ENCODE peak calls at places on chromosomes 4 and X, in ten cellular contexts. One of them, this sample, is unnamed.

GRCh38 chr4:76856183-76856969 is 41.6 kb downstream of the SOWAHB start:
- DNase-seq in kidney glomerular epithelial cell: peak
- DNase-seq in nucleus accumbens: no peak
- DNase-seq in GM12892: no peak
- DNase-seq in SW 1271: no peak
- DNase-seq in ACHN: no peak
- DNase-seq in DMS153: no peak
- DNase-seq in M059J: peak
- DNase-seq in tibial artery: no peak
- DNase-seq in memory B cell: no peak
- DNase-seq in this sample: no peak

GRCh38 chr4:172830295-172830764 is 338.3 kb upstream of the GALNT7 start:
- DNase-seq in kidney glomerular epithelial cell: peak
- DNase-seq in nucleus accumbens: no peak
- DNase-seq in GM12892: no peak
- DNase-seq in SW 1271: no peak
- DNase-seq in ACHN: peak
- DNase-seq in DMS153: no peak
- DNase-seq in M059J: peak
- DNase-seq in tibial artery: no peak
- DNase-seq in memory B cell: no peak
- DNase-seq in this sample: no peak

GRCh38 chrX:19824603-19825002 is 62.8 kb downstream of the SH3KBP1 start:
- DNase-seq in kidney glomerular epithelial cell: peak
- DNase-seq in nucleus accumbens: no peak
- DNase-seq in GM12892: no peak
- DNase-seq in SW 1271: no peak
- DNase-seq in ACHN: no peak
- DNase-seq in DMS153: no peak
- DNase-seq in M059J: peak
- DNase-seq in tibial artery: no peak
- DNase-seq in memory B cell: no peak
- DNase-seq in this sample: no peak

GRCh38 chr4:110597582-110597981 is 25.3 kb downstream of the PITX2 start:
- DNase-seq in kidney glomerular epithelial cell: peak
- DNase-seq in nucleus accumbens: no peak
- DNase-seq in GM12892: no peak
- DNase-seq in SW 1271: no peak
- DNase-seq in ACHN: no peak
- DNase-seq in DMS153: no peak
- DNase-seq in M059J: peak
- DNase-seq in tibial artery: no peak
- DNase-seq in memory B cell: no peak
- DNase-seq in this sample: no peak

GRCh38 chrX:69504626-69505612 is 793 bp downstream of the NALF2 start:
- DNase-seq in kidney glomerular epithelial cell: no peak
- DNase-seq in nucleus accumbens: no peak
- DNase-seq in GM12892: no peak
- DNase-seq in SW 1271: no peak
- DNase-seq in ACHN: no peak
- DNase-seq in DMS153: no peak
- DNase-seq in M059J: no peak
- DNase-seq in tibial artery: no peak
- DNase-seq in memory B cell: no peak
- DNase-seq in this sample: peak

GRCh38 chr4:118991686-118992085 is 103.0 kb downstream of the SYNPO2 start:
- DNase-seq in kidney glomerular epithelial cell: no peak
- DNase-seq in nucleus accumbens: no peak
- DNase-seq in GM12892: no peak
- DNase-seq in SW 1271: no peak
- DNase-seq in ACHN: no peak
- DNase-seq in DMS153: no peak
- DNase-seq in M059J: no peak
- DNase-seq in tibial artery: no peak
- DNase-seq in memory B cell: no peak
- DNase-seq in this sample: no peak

GRCh38 chr4:105350859-105351494 is 122.9 kb downstream of the PPA2 start:
- DNase-seq in kidney glomerular epithelial cell: peak
- DNase-seq in nucleus accumbens: no peak
- DNase-seq in GM12892: no peak
- DNase-seq in SW 1271: no peak
- DNase-seq in ACHN: no peak
- DNase-seq in DMS153: no peak
- DNase-seq in M059J: peak
- DNase-seq in tibial artery: no peak
- DNase-seq in memory B cell: no peak
- DNase-seq in this sample: no peak

GRCh38 chrX:109049903-109050302 is 313.5 kb upstream of the IRS4 start:
- DNase-seq in kidney glomerular epithelial cell: no peak
- DNase-seq in nucleus accumbens: no peak
- DNase-seq in GM12892: no peak
- DNase-seq in SW 1271: no peak
- DNase-seq in ACHN: no peak
- DNase-seq in DMS153: no peak
- DNase-seq in M059J: no peak
- DNase-seq in tibial artery: no peak
- DNase-seq in memory B cell: no peak
- DNase-seq in this sample: no peak

GRCh38 chr4:140257461-140258305 is 103.7 kb upstream of the MAML3 start:
- DNase-seq in kidney glomerular epithelial cell: peak
- DNase-seq in nucleus accumbens: no peak
- DNase-seq in GM12892: no peak
- DNase-seq in SW 1271: no peak
- DNase-seq in ACHN: no peak
- DNase-seq in DMS153: peak
- DNase-seq in M059J: peak
- DNase-seq in tibial artery: no peak
- DNase-seq in memory B cell: no peak
- DNase-seq in this sample: no peak

GRCh38 chr4:108345862-108346530 is 177.3 kb upstream of the LEF1 start:
- DNase-seq in kidney glomerular epithelial cell: peak
- DNase-seq in nucleus accumbens: no peak
- DNase-seq in GM12892: no peak
- DNase-seq in SW 1271: no peak
- DNase-seq in ACHN: no peak
- DNase-seq in DMS153: no peak
- DNase-seq in M059J: peak
- DNase-seq in tibial artery: no peak
- DNase-seq in memory B cell: no peak
- DNase-seq in this sample: no peak

GRCh38 chr4:14528921-14529320 is 473.4 kb upstream of the CPEB2 start:
- DNase-seq in kidney glomerular epithelial cell: no peak
- DNase-seq in nucleus accumbens: no peak
- DNase-seq in GM12892: no peak
- DNase-seq in SW 1271: no peak
- DNase-seq in ACHN: no peak
- DNase-seq in DMS153: no peak
- DNase-seq in M059J: peak
- DNase-seq in tibial artery: no peak
- DNase-seq in memory B cell: no peak
- DNase-seq in this sample: no peak

GRCh38 chr4:4254179-4254578 is 6.2 kb upstream of the TMEM128 start:
- DNase-seq in kidney glomerular epithelial cell: no peak
- DNase-seq in nucleus accumbens: peak
- DNase-seq in GM12892: no peak
- DNase-seq in SW 1271: no peak
- DNase-seq in ACHN: no peak
- DNase-seq in DMS153: no peak
- DNase-seq in M059J: no peak
- DNase-seq in tibial artery: no peak
- DNase-seq in memory B cell: no peak
- DNase-seq in this sample: no peak

GRCh38 chrX:8036914-8037313 is 109.7 kb upstream of the PNPLA4 start:
- DNase-seq in kidney glomerular epithelial cell: no peak
- DNase-seq in nucleus accumbens: no peak
- DNase-seq in GM12892: no peak
- DNase-seq in SW 1271: no peak
- DNase-seq in ACHN: no peak
- DNase-seq in DMS153: peak
- DNase-seq in M059J: no peak
- DNase-seq in tibial artery: no peak
- DNase-seq in memory B cell: no peak
- DNase-seq in this sample: no peak

GRCh38 chr4:24845884-24846283 is 50.5 kb downstream of the SOD3 start:
- DNase-seq in kidney glomerular epithelial cell: no peak
- DNase-seq in nucleus accumbens: no peak
- DNase-seq in GM12892: no peak
- DNase-seq in SW 1271: no peak
- DNase-seq in ACHN: no peak
- DNase-seq in DMS153: no peak
- DNase-seq in M059J: no peak
- DNase-seq in tibial artery: no peak
- DNase-seq in memory B cell: no peak
- DNase-seq in this sample: no peak

GRCh38 chrX:12891915-12892506 is 14.4 kb upstream of the TLR8 start:
- DNase-seq in kidney glomerular epithelial cell: no peak
- DNase-seq in nucleus accumbens: no peak
- DNase-seq in GM12892: no peak
- DNase-seq in SW 1271: no peak
- DNase-seq in ACHN: no peak
- DNase-seq in DMS153: no peak
- DNase-seq in M059J: no peak
- DNase-seq in tibial artery: no peak
- DNase-seq in memory B cell: no peak
- DNase-seq in this sample: no peak

GRCh38 chr4:4843651-4844291 is 15.7 kb upstream of the MSX1 start:
- DNase-seq in kidney glomerular epithelial cell: no peak
- DNase-seq in nucleus accumbens: no peak
- DNase-seq in GM12892: no peak
- DNase-seq in SW 1271: no peak
- DNase-seq in ACHN: no peak
- DNase-seq in DMS153: no peak
- DNase-seq in M059J: no peak
- DNase-seq in tibial artery: peak
- DNase-seq in memory B cell: no peak
- DNase-seq in this sample: no peak

GRCh38 chr4:24475756-24476155 is 108.6 kb downstream of the DHX15 start:
- DNase-seq in kidney glomerular epithelial cell: no peak
- DNase-seq in nucleus accumbens: no peak
- DNase-seq in GM12892: no peak
- DNase-seq in SW 1271: no peak
- DNase-seq in ACHN: no peak
- DNase-seq in DMS153: no peak
- DNase-seq in M059J: no peak
- DNase-seq in tibial artery: no peak
- DNase-seq in memory B cell: no peak
- DNase-seq in this sample: no peak

GRCh38 chr4:122700178-122700725 is 32.3 kb upstream of the BBS12 start:
- DNase-seq in kidney glomerular epithelial cell: peak
- DNase-seq in nucleus accumbens: no peak
- DNase-seq in GM12892: no peak
- DNase-seq in SW 1271: no peak
- DNase-seq in ACHN: peak
- DNase-seq in DMS153: peak
- DNase-seq in M059J: peak
- DNase-seq in tibial artery: no peak
- DNase-seq in memory B cell: no peak
- DNase-seq in this sample: no peak

GRCh38 chrX:140292188-140292587 is 212.7 kb downstream of the SOX3 start:
- DNase-seq in kidney glomerular epithelial cell: no peak
- DNase-seq in nucleus accumbens: no peak
- DNase-seq in GM12892: no peak
- DNase-seq in SW 1271: no peak
- DNase-seq in ACHN: no peak
- DNase-seq in DMS153: no peak
- DNase-seq in M059J: no peak
- DNase-seq in tibial artery: no peak
- DNase-seq in memory B cell: no peak
- DNase-seq in this sample: no peak

GRCh38 chr4:1726146-1726934 is 5.0 kb downstream of the TACC3 start:
- DNase-seq in kidney glomerular epithelial cell: peak
- DNase-seq in nucleus accumbens: peak
- DNase-seq in GM12892: peak
- DNase-seq in SW 1271: peak
- DNase-seq in ACHN: peak
- DNase-seq in DMS153: peak
- DNase-seq in M059J: peak
- DNase-seq in tibial artery: peak
- DNase-seq in memory B cell: peak
- DNase-seq in this sample: peak

GRCh38 chrX:56805399-56805798 is 76.4 kb downstream of the NBDY start:
- DNase-seq in kidney glomerular epithelial cell: no peak
- DNase-seq in nucleus accumbens: no peak
- DNase-seq in GM12892: no peak
- DNase-seq in SW 1271: no peak
- DNase-seq in ACHN: no peak
- DNase-seq in DMS153: no peak
- DNase-seq in M059J: no peak
- DNase-seq in tibial artery: no peak
- DNase-seq in memory B cell: no peak
- DNase-seq in this sample: no peak